ENCODE peak calls at places on chromosome 6, in ten cellular contexts. One of them, this sample, is unnamed.

GRCh38 chr6:10266462-10266861 is 148.4 kb downstream of the TFAP2A start:
- DNase-seq in endodermal cell: no peak
- DNase-seq in cardiac muscle cell: no peak
- DNase-seq in CD4-positive, alpha-beta T cell: no peak
- DNase-seq in CD8-positive, alpha-beta T cell: no peak
- DNase-seq in keratinocyte: no peak
- DNase-seq in kidney: no peak
- DNase-seq in neuronal stem cell: no peak
- DNase-seq in AG04450: no peak
- DNase-seq in tibial artery: no peak
- DNase-seq in this sample: no peak

GRCh38 chr6:52653151-52653550 is 17.8 kb upstream of the TMEM14A start:
- DNase-seq in endodermal cell: no peak
- DNase-seq in cardiac muscle cell: no peak
- DNase-seq in CD4-positive, alpha-beta T cell: no peak
- DNase-seq in CD8-positive, alpha-beta T cell: no peak
- DNase-seq in keratinocyte: no peak
- DNase-seq in kidney: no peak
- DNase-seq in neuronal stem cell: no peak
- DNase-seq in AG04450: no peak
- DNase-seq in tibial artery: no peak
- DNase-seq in this sample: no peak

GRCh38 chr6:18586133-18586532 is 199.0 kb downstream of the RNF144B start:
- DNase-seq in endodermal cell: no peak
- DNase-seq in cardiac muscle cell: no peak
- DNase-seq in CD4-positive, alpha-beta T cell: no peak
- DNase-seq in CD8-positive, alpha-beta T cell: no peak
- DNase-seq in keratinocyte: no peak
- DNase-seq in kidney: peak; percentile 41
- DNase-seq in neuronal stem cell: no peak
- DNase-seq in AG04450: no peak
- DNase-seq in tibial artery: no peak
- DNase-seq in this sample: no peak

GRCh38 chr6:114342086-114342825 is 567 bp downstream of the HS3ST5 start:
- DNase-seq in endodermal cell: peak; percentile 83
- DNase-seq in cardiac muscle cell: peak; percentile 66
- DNase-seq in CD4-positive, alpha-beta T cell: no peak
- DNase-seq in CD8-positive, alpha-beta T cell: no peak
- DNase-seq in keratinocyte: no peak
- DNase-seq in kidney: peak; percentile 70
- DNase-seq in neuronal stem cell: peak; percentile 40
- DNase-seq in AG04450: no peak
- DNase-seq in tibial artery: no peak
- DNase-seq in this sample: no peak

GRCh38 chr6:56808871-56809359 is 146.0 kb upstream of the BEND6 start:
- DNase-seq in endodermal cell: no peak
- DNase-seq in cardiac muscle cell: peak; percentile 16
- DNase-seq in CD4-positive, alpha-beta T cell: no peak
- DNase-seq in CD8-positive, alpha-beta T cell: no peak
- DNase-seq in keratinocyte: no peak
- DNase-seq in kidney: no peak
- DNase-seq in neuronal stem cell: no peak
- DNase-seq in AG04450: no peak
- DNase-seq in tibial artery: no peak
- DNase-seq in this sample: no peak

GRCh38 chr6:338815-339262 is 46.6 kb downstream of the DUSP22 start:
- DNase-seq in endodermal cell: no peak
- DNase-seq in cardiac muscle cell: no peak
- DNase-seq in CD4-positive, alpha-beta T cell: no peak
- DNase-seq in CD8-positive, alpha-beta T cell: no peak
- DNase-seq in keratinocyte: no peak
- DNase-seq in kidney: no peak
- DNase-seq in neuronal stem cell: no peak
- DNase-seq in AG04450: no peak
- DNase-seq in tibial artery: no peak
- DNase-seq in this sample: no peak

GRCh38 chr6:43796168-43796567 is 26.2 kb downstream of the VEGFA start:
- DNase-seq in endodermal cell: no peak
- DNase-seq in cardiac muscle cell: no peak
- DNase-seq in CD4-positive, alpha-beta T cell: no peak
- DNase-seq in CD8-positive, alpha-beta T cell: no peak
- DNase-seq in keratinocyte: no peak
- DNase-seq in kidney: peak; percentile 16
- DNase-seq in neuronal stem cell: no peak
- DNase-seq in AG04450: no peak
- DNase-seq in tibial artery: no peak
- DNase-seq in this sample: no peak

GRCh38 chr6:73249998-73250397 is 13.0 kb downstream of the KHDC1 start:
- DNase-seq in endodermal cell: no peak
- DNase-seq in cardiac muscle cell: no peak
- DNase-seq in CD4-positive, alpha-beta T cell: no peak
- DNase-seq in CD8-positive, alpha-beta T cell: no peak
- DNase-seq in keratinocyte: no peak
- DNase-seq in kidney: no peak
- DNase-seq in neuronal stem cell: no peak
- DNase-seq in AG04450: no peak
- DNase-seq in tibial artery: no peak
- DNase-seq in this sample: no peak

GRCh38 chr6:90044833-90045337 is 150.6 kb downstream of the GJA10 start:
- DNase-seq in endodermal cell: no peak
- DNase-seq in cardiac muscle cell: no peak
- DNase-seq in CD4-positive, alpha-beta T cell: no peak
- DNase-seq in CD8-positive, alpha-beta T cell: no peak
- DNase-seq in keratinocyte: no peak
- DNase-seq in kidney: no peak
- DNase-seq in neuronal stem cell: no peak
- DNase-seq in AG04450: no peak
- DNase-seq in tibial artery: no peak
- DNase-seq in this sample: no peak

GRCh38 chr6:122620428-122620827 is 10.2 kb downstream of the PKIB start:
- DNase-seq in endodermal cell: no peak
- DNase-seq in cardiac muscle cell: no peak
- DNase-seq in CD4-positive, alpha-beta T cell: no peak
- DNase-seq in CD8-positive, alpha-beta T cell: no peak
- DNase-seq in keratinocyte: no peak
- DNase-seq in kidney: no peak
- DNase-seq in neuronal stem cell: no peak
- DNase-seq in AG04450: no peak
- DNase-seq in tibial artery: no peak
- DNase-seq in this sample: no peak

GRCh38 chr6:122621638-122622037 is 11.4 kb downstream of the PKIB start:
- DNase-seq in endodermal cell: no peak
- DNase-seq in cardiac muscle cell: no peak
- DNase-seq in CD4-positive, alpha-beta T cell: no peak
- DNase-seq in CD8-positive, alpha-beta T cell: no peak
- DNase-seq in keratinocyte: no peak
- DNase-seq in kidney: no peak
- DNase-seq in neuronal stem cell: no peak
- DNase-seq in AG04450: no peak
- DNase-seq in tibial artery: no peak
- DNase-seq in this sample: no peak

GRCh38 chr6:122623279-122623678 is 13.1 kb downstream of the PKIB start:
- DNase-seq in endodermal cell: no peak
- DNase-seq in cardiac muscle cell: no peak
- DNase-seq in CD4-positive, alpha-beta T cell: no peak
- DNase-seq in CD8-positive, alpha-beta T cell: no peak
- DNase-seq in keratinocyte: no peak
- DNase-seq in kidney: no peak
- DNase-seq in neuronal stem cell: no peak
- DNase-seq in AG04450: no peak
- DNase-seq in tibial artery: no peak
- DNase-seq in this sample: no peak

GRCh38 chr6:122620902-122621301 is 10.7 kb downstream of the PKIB start:
- DNase-seq in endodermal cell: no peak
- DNase-seq in cardiac muscle cell: no peak
- DNase-seq in CD4-positive, alpha-beta T cell: no peak
- DNase-seq in CD8-positive, alpha-beta T cell: no peak
- DNase-seq in keratinocyte: no peak
- DNase-seq in kidney: no peak
- DNase-seq in neuronal stem cell: no peak
- DNase-seq in AG04450: no peak
- DNase-seq in tibial artery: no peak
- DNase-seq in this sample: no peak

DNA sequence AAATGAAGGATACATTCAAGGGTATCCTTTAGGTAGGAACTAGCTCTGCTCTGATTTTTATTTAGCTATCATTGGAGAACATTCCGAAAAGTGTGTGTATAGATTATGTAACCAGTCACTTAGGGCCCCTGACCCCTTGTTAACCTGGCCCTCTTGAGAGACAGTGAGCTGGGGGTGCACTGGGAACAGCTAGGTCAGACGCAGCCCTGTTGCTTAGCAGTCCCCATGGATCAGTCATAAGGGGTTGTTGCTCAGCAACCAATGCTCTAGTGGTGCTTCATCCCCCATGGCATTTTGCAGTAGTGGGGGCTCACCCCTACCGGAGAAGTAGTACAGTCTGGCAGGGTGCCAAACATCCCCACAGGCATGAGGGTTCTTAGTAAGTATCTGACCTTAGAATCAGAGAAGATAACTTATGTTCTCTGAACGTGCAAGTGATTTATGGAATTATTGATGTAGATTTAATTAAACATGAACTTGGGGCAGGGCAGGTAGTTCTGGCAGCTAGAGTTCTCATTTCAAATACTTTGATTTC is 12.3 kb downstream of the PKIB start:
- DNase-seq in endodermal cell: no peak
- DNase-seq in cardiac muscle cell: peak; percentile 19
- DNase-seq in CD4-positive, alpha-beta T cell: no peak
- DNase-seq in CD8-positive, alpha-beta T cell: no peak
- DNase-seq in keratinocyte: no peak
- DNase-seq in kidney: no peak
- DNase-seq in neuronal stem cell: no peak
- DNase-seq in AG04450: no peak
- DNase-seq in tibial artery: no peak
- DNase-seq in this sample: no peak
- H3K27ac ChIP-seq in endodermal cell: no peak overlapping the region
- H3K27ac ChIP-seq in cardiac muscle cell: no peak overlapping the region
- H3K27ac ChIP-seq in CD4-positive, alpha-beta T cell: no peak overlapping the region
- H3K27ac ChIP-seq in CD8-positive, alpha-beta T cell: no peak overlapping the region
- H3K27ac ChIP-seq in keratinocyte: no peak overlapping the region
- H3K27ac ChIP-seq in kidney: no peak overlapping the region
- H3K27ac ChIP-seq in neuronal stem cell: no peak overlapping the region
- H3K27ac ChIP-seq in AG04450: no peak overlapping the region
- H3K27ac ChIP-seq in tibial artery: no peak overlapping the region
- H3K27ac ChIP-seq in this sample: no peak overlapping the region

GRCh38 chr6:163263998-163264661 is 150.4 kb upstream of the QKI start:
- DNase-seq in endodermal cell: peak; percentile 72
- DNase-seq in cardiac muscle cell: no peak
- DNase-seq in CD4-positive, alpha-beta T cell: no peak
- DNase-seq in CD8-positive, alpha-beta T cell: no peak
- DNase-seq in keratinocyte: no peak
- DNase-seq in kidney: no peak
- DNase-seq in neuronal stem cell: no peak
- DNase-seq in AG04450: no peak
- DNase-seq in tibial artery: no peak
- DNase-seq in this sample: no peak
- H3K27ac ChIP-seq in endodermal cell: no peak overlapping the region
- H3K27ac ChIP-seq in cardiac muscle cell: no peak overlapping the region
- H3K27ac ChIP-seq in CD4-positive, alpha-beta T cell: no peak overlapping the region
- H3K27ac ChIP-seq in CD8-positive, alpha-beta T cell: no peak overlapping the region
- H3K27ac ChIP-seq in keratinocyte: no peak overlapping the region
- H3K27ac ChIP-seq in kidney: no peak overlapping the region
- H3K27ac ChIP-seq in neuronal stem cell: no peak overlapping the region
- H3K27ac ChIP-seq in AG04450: peak overlapping the region; percentile 11
- H3K27ac ChIP-seq in tibial artery: no peak overlapping the region
- H3K27ac ChIP-seq in this sample: no peak overlapping the region

DNA sequence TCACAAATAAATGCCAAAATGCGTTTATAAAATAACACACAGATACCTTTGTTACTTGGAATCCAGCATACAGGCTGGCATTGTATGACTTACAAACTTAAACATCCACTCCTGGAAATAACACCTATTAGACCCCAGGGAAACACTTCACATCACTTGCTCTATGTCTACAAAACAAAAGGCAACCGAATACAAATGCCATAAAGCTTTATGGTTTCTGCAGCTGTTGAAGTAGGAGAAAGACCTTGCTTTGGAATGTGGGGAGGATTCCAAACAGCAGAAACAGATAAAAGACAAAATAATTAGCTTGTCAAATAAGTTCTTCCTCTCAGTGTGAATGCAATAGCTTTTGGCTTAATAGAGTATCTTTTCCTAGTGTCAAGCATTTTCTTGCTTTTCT is 9.8 kb upstream of the AMD1 start:
- DNase-seq in endodermal cell: no peak
- DNase-seq in cardiac muscle cell: no peak
- DNase-seq in CD4-positive, alpha-beta T cell: no peak
- DNase-seq in CD8-positive, alpha-beta T cell: no peak
- DNase-seq in keratinocyte: no peak
- DNase-seq in kidney: no peak
- DNase-seq in neuronal stem cell: no peak
- DNase-seq in AG04450: no peak
- DNase-seq in tibial artery: no peak
- DNase-seq in this sample: no peak
- H3K27ac ChIP-seq in endodermal cell: no peak overlapping the region
- H3K27ac ChIP-seq in cardiac muscle cell: no peak overlapping the region
- H3K27ac ChIP-seq in CD4-positive, alpha-beta T cell: no peak overlapping the region
- H3K27ac ChIP-seq in CD8-positive, alpha-beta T cell: no peak overlapping the region
- H3K27ac ChIP-seq in keratinocyte: no peak overlapping the region
- H3K27ac ChIP-seq in kidney: no peak overlapping the region
- H3K27ac ChIP-seq in neuronal stem cell: peak overlapping the region; percentile 43
- H3K27ac ChIP-seq in AG04450: no peak overlapping the region
- H3K27ac ChIP-seq in tibial artery: no peak overlapping the region
- H3K27ac ChIP-seq in this sample: no peak overlapping the region

GRCh38 chr6:28005124-28005662 is 48.2 kb downstream of the OR2B6 start:
- DNase-seq in endodermal cell: no peak
- DNase-seq in cardiac muscle cell: no peak
- DNase-seq in CD4-positive, alpha-beta T cell: no peak
- DNase-seq in CD8-positive, alpha-beta T cell: no peak
- DNase-seq in keratinocyte: no peak
- DNase-seq in kidney: no peak
- DNase-seq in neuronal stem cell: peak; percentile 12
- DNase-seq in AG04450: no peak
- DNase-seq in tibial artery: no peak
- DNase-seq in this sample: no peak

GRCh38 chr6:28002181-28002580 is 45.1 kb downstream of the OR2B6 start:
- DNase-seq in endodermal cell: no peak
- DNase-seq in cardiac muscle cell: no peak
- DNase-seq in CD4-positive, alpha-beta T cell: no peak
- DNase-seq in CD8-positive, alpha-beta T cell: no peak
- DNase-seq in keratinocyte: no peak
- DNase-seq in kidney: no peak
- DNase-seq in neuronal stem cell: no peak
- DNase-seq in AG04450: no peak
- DNase-seq in tibial artery: no peak
- DNase-seq in this sample: no peak

GRCh38 chr6:28003059-28003458 is 46.0 kb downstream of the OR2B6 start:
- DNase-seq in endodermal cell: no peak
- DNase-seq in cardiac muscle cell: no peak
- DNase-seq in CD4-positive, alpha-beta T cell: no peak
- DNase-seq in CD8-positive, alpha-beta T cell: no peak
- DNase-seq in keratinocyte: no peak
- DNase-seq in kidney: no peak
- DNase-seq in neuronal stem cell: no peak
- DNase-seq in AG04450: no peak
- DNase-seq in tibial artery: no peak
- DNase-seq in this sample: no peak

GRCh38 chr6:28004350-28005123 is 47.5 kb downstream of the OR2B6 start:
- DNase-seq in endodermal cell: no peak
- DNase-seq in cardiac muscle cell: no peak
- DNase-seq in CD4-positive, alpha-beta T cell: no peak
- DNase-seq in CD8-positive, alpha-beta T cell: no peak
- DNase-seq in keratinocyte: no peak
- DNase-seq in kidney: no peak
- DNase-seq in neuronal stem cell: no peak
- DNase-seq in AG04450: no peak
- DNase-seq in tibial artery: no peak
- DNase-seq in this sample: no peak

GRCh38 chr6:28003661-28004060 is 46.6 kb downstream of the OR2B6 start:
- DNase-seq in endodermal cell: no peak
- DNase-seq in cardiac muscle cell: no peak
- DNase-seq in CD4-positive, alpha-beta T cell: no peak
- DNase-seq in CD8-positive, alpha-beta T cell: no peak
- DNase-seq in keratinocyte: no peak
- DNase-seq in kidney: no peak
- DNase-seq in neuronal stem cell: no peak
- DNase-seq in AG04450: no peak
- DNase-seq in tibial artery: no peak
- DNase-seq in this sample: no peak
- H3K27ac ChIP-seq in endodermal cell: no peak overlapping the region
- H3K27ac ChIP-seq in cardiac muscle cell: no peak overlapping the region
- H3K27ac ChIP-seq in CD4-positive, alpha-beta T cell: no peak overlapping the region
- H3K27ac ChIP-seq in CD8-positive, alpha-beta T cell: no peak overlapping the region
- H3K27ac ChIP-seq in keratinocyte: no peak overlapping the region
- H3K27ac ChIP-seq in kidney: no peak overlapping the region
- H3K27ac ChIP-seq in neuronal stem cell: no peak overlapping the region
- H3K27ac ChIP-seq in AG04450: no peak overlapping the region
- H3K27ac ChIP-seq in tibial artery: no peak overlapping the region
- H3K27ac ChIP-seq in this sample: no peak overlapping the region